ENCODE peak calls at places on chromosomes 5 and 9, in seven cellular contexts. One of them, this sample, is unnamed.

GRCh38 chr5:137815202-137815990 is 52.3 kb upstream of the MYOT start:
- DNase-seq in cardiac muscle cell: no peak
- DNase-seq in NCI-H774: no peak
- DNase-seq in choroid plexus epithelial cell: no peak
- DNase-seq in neural crest cell: no peak
- DNase-seq in T1000: no peak
- DNase-seq in AG04450: no peak
- DNase-seq in this sample: no peak

GRCh38 chr5:180438785-180439780 is 55.1 kb upstream of the CNOT6 start:
- DNase-seq in neural crest cell: no peak
- DNase-seq in T1000: no peak
- DNase-seq in choroid plexus epithelial cell: no peak
- DNase-seq in cardiac muscle cell: no peak
- DNase-seq in AG04450: no peak
- DNase-seq in NCI-H774: no peak
- DNase-seq in this sample: no peak

GRCh38 chr9:128892223-128892892 is 10.4 kb downstream of the LRRC8A start:
- DNase-seq in choroid plexus epithelial cell: peak; percentile 84
- DNase-seq in NCI-H774: no peak
- DNase-seq in cardiac muscle cell: no peak
- DNase-seq in AG04450: peak; percentile 36
- DNase-seq in neural crest cell: no peak
- DNase-seq in T1000: peak; percentile 69
- DNase-seq in this sample: no peak

GRCh38 chr5:38118080-38118479 is 140.3 kb upstream of the EGFLAM start:
- DNase-seq in AG04450: no peak
- DNase-seq in T1000: no peak
- DNase-seq in cardiac muscle cell: no peak
- DNase-seq in neural crest cell: no peak
- DNase-seq in NCI-H774: no peak
- DNase-seq in choroid plexus epithelial cell: no peak
- DNase-seq in this sample: no peak

GRCh38 chr9:84481819-84482218 is 141.3 kb upstream of the SLC28A3 start:
- DNase-seq in T1000: no peak
- DNase-seq in cardiac muscle cell: no peak
- DNase-seq in choroid plexus epithelial cell: no peak
- DNase-seq in NCI-H774: no peak
- DNase-seq in neural crest cell: no peak
- DNase-seq in AG04450: no peak
- DNase-seq in this sample: no peak

GRCh38 chr5:107012371-107012770 is 658.4 kb downstream of the EFNA5 start:
- DNase-seq in cardiac muscle cell: no peak
- DNase-seq in neural crest cell: no peak
- DNase-seq in T1000: no peak
- DNase-seq in choroid plexus epithelial cell: no peak
- DNase-seq in AG04450: no peak
- DNase-seq in NCI-H774: no peak
- DNase-seq in this sample: no peak

GRCh38 chr5:72812483-72812882 is 4.0 kb upstream of the TNPO1 start:
- DNase-seq in cardiac muscle cell: no peak
- DNase-seq in NCI-H774: no peak
- DNase-seq in choroid plexus epithelial cell: no peak
- DNase-seq in AG04450: no peak
- DNase-seq in T1000: no peak
- DNase-seq in neural crest cell: no peak
- DNase-seq in this sample: no peak

GRCh38 chr9:126248680-126249079 is 77.9 kb upstream of the MVB12B start:
- DNase-seq in NCI-H774: no peak
- DNase-seq in T1000: no peak
- DNase-seq in AG04450: peak; percentile 54
- DNase-seq in choroid plexus epithelial cell: peak; percentile 89
- DNase-seq in neural crest cell: no peak
- DNase-seq in cardiac muscle cell: no peak
- DNase-seq in this sample: no peak

GRCh38 chr9:19102181-19102630 is 498 bp downstream of the HAUS6 start:
- DNase-seq in T1000: no peak
- DNase-seq in AG04450: no peak
- DNase-seq in choroid plexus epithelial cell: no peak
- DNase-seq in NCI-H774: no peak
- DNase-seq in cardiac muscle cell: peak; percentile 30
- DNase-seq in neural crest cell: no peak
- DNase-seq in this sample: no peak

GRCh38 chr5:171957591-171958251 is 48.7 kb downstream of the FBXW11 start:
- DNase-seq in NCI-H774: no peak
- DNase-seq in choroid plexus epithelial cell: no peak
- DNase-seq in AG04450: no peak
- DNase-seq in T1000: no peak
- DNase-seq in neural crest cell: no peak
- DNase-seq in cardiac muscle cell: no peak
- DNase-seq in this sample: no peak

GRCh38 chr5:36242534-36243144 is 914 bp upstream of the NADK2 start:
- DNase-seq in AG04450: no peak
- DNase-seq in NCI-H774: no peak
- DNase-seq in T1000: no peak
- DNase-seq in cardiac muscle cell: no peak
- DNase-seq in choroid plexus epithelial cell: no peak
- DNase-seq in neural crest cell: no peak
- DNase-seq in this sample: no peak

GRCh38 chr5:125477586-125477975 is 731.1 kb upstream of the ZNF608 start:
- DNase-seq in cardiac muscle cell: no peak
- DNase-seq in AG04450: no peak
- DNase-seq in neural crest cell: no peak
- DNase-seq in choroid plexus epithelial cell: no peak
- DNase-seq in NCI-H774: no peak
- DNase-seq in T1000: no peak
- DNase-seq in this sample: no peak

GRCh38 chr5:136012041-136012804 is 16.6 kb upstream of the TGFBI start:
- DNase-seq in T1000: no peak
- DNase-seq in neural crest cell: no peak
- DNase-seq in NCI-H774: no peak
- DNase-seq in AG04450: no peak
- DNase-seq in cardiac muscle cell: no peak
- DNase-seq in choroid plexus epithelial cell: peak; percentile 83
- DNase-seq in this sample: no peak

GRCh38 chr9:130347931-130348330 is 82.4 kb downstream of the HMCN2 start:
- DNase-seq in NCI-H774: no peak
- DNase-seq in choroid plexus epithelial cell: no peak
- DNase-seq in neural crest cell: no peak
- DNase-seq in T1000: no peak
- DNase-seq in AG04450: no peak
- DNase-seq in cardiac muscle cell: no peak
- DNase-seq in this sample: no peak

GRCh38 chr5:179377421-179378115 is 32.3 kb upstream of the ADAMTS2 start:
- DNase-seq in cardiac muscle cell: no peak
- DNase-seq in NCI-H774: no peak
- DNase-seq in AG04450: no peak
- DNase-seq in choroid plexus epithelial cell: peak; percentile 16
- DNase-seq in T1000: no peak
- DNase-seq in neural crest cell: no peak
- DNase-seq in this sample: no peak

GRCh38 chr9:110048473-110048975 is 159.4 kb downstream of the C9orf152 start:
- DNase-seq in cardiac muscle cell: peak; percentile 77
- DNase-seq in AG04450: no peak
- DNase-seq in NCI-H774: peak; percentile 42
- DNase-seq in T1000: peak; percentile 67
- DNase-seq in choroid plexus epithelial cell: peak; percentile 89
- DNase-seq in neural crest cell: peak; percentile 84
- DNase-seq in this sample: no peak

GRCh38 chr5:76622076-76622475 is 1.1 kb downstream of the F2RL2 start:
- DNase-seq in AG04450: no peak
- DNase-seq in choroid plexus epithelial cell: no peak
- DNase-seq in cardiac muscle cell: no peak
- DNase-seq in NCI-H774: no peak
- DNase-seq in neural crest cell: no peak
- DNase-seq in T1000: no peak
- DNase-seq in this sample: no peak

GRCh38 chr5:16740046-16740445 is 123.2 kb upstream of the RETREG1 start:
- DNase-seq in AG04450: no peak
- DNase-seq in NCI-H774: no peak
- DNase-seq in T1000: no peak
- DNase-seq in cardiac muscle cell: no peak
- DNase-seq in choroid plexus epithelial cell: no peak
- DNase-seq in neural crest cell: no peak
- DNase-seq in this sample: no peak

GRCh38 chr5:87119588-87119987 is 148.1 kb upstream of the RASA1 start:
- DNase-seq in cardiac muscle cell: no peak
- DNase-seq in AG04450: no peak
- DNase-seq in choroid plexus epithelial cell: no peak
- DNase-seq in NCI-H774: no peak
- DNase-seq in T1000: no peak
- DNase-seq in neural crest cell: no peak
- DNase-seq in this sample: no peak

GRCh38 chr9:99531313-99531712 is 290.4 kb upstream of the NR4A3 start:
- DNase-seq in choroid plexus epithelial cell: no peak
- DNase-seq in NCI-H774: no peak
- DNase-seq in neural crest cell: peak; percentile 5
- DNase-seq in T1000: no peak
- DNase-seq in cardiac muscle cell: no peak
- DNase-seq in AG04450: no peak
- DNase-seq in this sample: no peak

GRCh38 chr5:120614512-120614911 is 150.4 kb downstream of the PRR16 start:
- DNase-seq in choroid plexus epithelial cell: peak; percentile 86
- DNase-seq in neural crest cell: no peak
- DNase-seq in NCI-H774: no peak
- DNase-seq in cardiac muscle cell: no peak
- DNase-seq in AG04450: no peak
- DNase-seq in T1000: no peak
- DNase-seq in this sample: no peak

GRCh38 chr9:122201641-122202040 is 27.1 kb downstream of the LHX6 start:
- DNase-seq in NCI-H774: no peak
- DNase-seq in T1000: no peak
- DNase-seq in choroid plexus epithelial cell: peak; percentile 78
- DNase-seq in AG04450: peak; percentile 13
- DNase-seq in neural crest cell: no peak
- DNase-seq in cardiac muscle cell: no peak
- DNase-seq in this sample: no peak

GRCh38 chr5:32791536-32792240 is 80.6 kb downstream of the NPR3 start:
- DNase-seq in NCI-H774: no peak
- DNase-seq in choroid plexus epithelial cell: peak; percentile 34
- DNase-seq in T1000: no peak
- DNase-seq in AG04450: no peak
- DNase-seq in cardiac muscle cell: no peak
- DNase-seq in neural crest cell: no peak
- DNase-seq in this sample: no peak

GRCh38 chr9:1726993-1727759 is 288.0 kb upstream of the SMARCA2 start:
- DNase-seq in AG04450: no peak
- DNase-seq in T1000: no peak
- DNase-seq in cardiac muscle cell: no peak
- DNase-seq in choroid plexus epithelial cell: no peak
- DNase-seq in NCI-H774: no peak
- DNase-seq in neural crest cell: no peak
- DNase-seq in this sample: no peak

GRCh38 chr5:157303667-157304327 is 37.9 kb downstream of the CYFIP2 start:
- DNase-seq in T1000: no peak
- DNase-seq in neural crest cell: no peak
- DNase-seq in NCI-H774: no peak
- DNase-seq in cardiac muscle cell: peak; percentile 54
- DNase-seq in AG04450: no peak
- DNase-seq in choroid plexus epithelial cell: no peak
- DNase-seq in this sample: no peak

GRCh38 chr5:130102995-130103394 is 198.7 kb downstream of the CHSY3 start:
- DNase-seq in neural crest cell: no peak
- DNase-seq in AG04450: no peak
- DNase-seq in cardiac muscle cell: no peak
- DNase-seq in choroid plexus epithelial cell: no peak
- DNase-seq in NCI-H774: no peak
- DNase-seq in T1000: no peak
- DNase-seq in this sample: no peak

GRCh38 chr5:123809594-123810172 is 297.7 kb downstream of the CSNK1G3 start:
- DNase-seq in choroid plexus epithelial cell: no peak
- DNase-seq in AG04450: no peak
- DNase-seq in NCI-H774: peak; percentile 81
- DNase-seq in T1000: no peak
- DNase-seq in cardiac muscle cell: peak; percentile 59
- DNase-seq in neural crest cell: no peak
- DNase-seq in this sample: no peak

GRCh38 chr5:123500476-123500875 is 11.5 kb upstream of the CSNK1G3 start:
- DNase-seq in cardiac muscle cell: no peak
- DNase-seq in choroid plexus epithelial cell: no peak
- DNase-seq in T1000: no peak
- DNase-seq in AG04450: no peak
- DNase-seq in NCI-H774: no peak
- DNase-seq in neural crest cell: no peak
- DNase-seq in this sample: no peak

GRCh38 chr9:16335788-16336580 is 534.5 kb downstream of the BNC2 start:
- DNase-seq in T1000: peak; percentile 63
- DNase-seq in neural crest cell: no peak
- DNase-seq in cardiac muscle cell: no peak
- DNase-seq in NCI-H774: no peak
- DNase-seq in AG04450: peak; percentile 95
- DNase-seq in choroid plexus epithelial cell: peak; percentile 97
- DNase-seq in this sample: no peak

GRCh38 chr9:88997646-88998045 is 6.4 kb downstream of the S1PR3 start:
- DNase-seq in cardiac muscle cell: no peak
- DNase-seq in choroid plexus epithelial cell: no peak
- DNase-seq in NCI-H774: no peak
- DNase-seq in T1000: no peak
- DNase-seq in neural crest cell: no peak
- DNase-seq in AG04450: no peak
- DNase-seq in this sample: no peak

GRCh38 chr5:168683247-168683926 is 104.2 kb upstream of the PANK3 start:
- DNase-seq in T1000: no peak
- DNase-seq in NCI-H774: no peak
- DNase-seq in neural crest cell: no peak
- DNase-seq in choroid plexus epithelial cell: no peak
- DNase-seq in AG04450: no peak
- DNase-seq in cardiac muscle cell: no peak
- DNase-seq in this sample: no peak

GRCh38 chr9:30574355-30575151 is 1809.9 kb upstream of the ACO1 start:
- DNase-seq in NCI-H774: no peak
- DNase-seq in neural crest cell: no peak
- DNase-seq in cardiac muscle cell: no peak
- DNase-seq in AG04450: no peak
- DNase-seq in T1000: no peak
- DNase-seq in choroid plexus epithelial cell: no peak
- DNase-seq in this sample: no peak